ENCODE peak calls at places on chromosomes 7 and 10, in seven cellular contexts. One of them, this sample, is unnamed.

GRCh38 chr10:123944661-123945060 is 53.1 kb upstream of the CPXM2 start:
- DNase-seq in stomach: no peak
- DNase-seq in HCT116: no peak
- DNase-seq in spleen: no peak
- DNase-seq in transverse colon: no peak
- DNase-seq in gastrocnemius medialis: no peak
- DNase-seq in ovary: peak
- DNase-seq in this sample: no peak

GRCh38 chr7:109059089-109059488 is 489.4 kb downstream of the DNAJB9 start:
- DNase-seq in gastrocnemius medialis: no peak
- DNase-seq in ovary: no peak
- DNase-seq in transverse colon: no peak
- DNase-seq in HCT116: no peak
- DNase-seq in spleen: no peak
- DNase-seq in stomach: no peak
- DNase-seq in this sample: no peak

GRCh38 chr10:104680467-104681401 is 39.6 kb downstream of the SORCS3 start:
- DNase-seq in HCT116: no peak
- DNase-seq in ovary: peak
- DNase-seq in stomach: no peak
- DNase-seq in spleen: no peak
- DNase-seq in transverse colon: no peak
- DNase-seq in gastrocnemius medialis: no peak
- DNase-seq in this sample: peak

GRCh38 chr7:44914992-44915607 is 29.8 kb upstream of the PURB start:
- DNase-seq in ovary: no peak
- DNase-seq in gastrocnemius medialis: no peak
- DNase-seq in stomach: no peak
- DNase-seq in HCT116: no peak
- DNase-seq in spleen: no peak
- DNase-seq in transverse colon: no peak
- DNase-seq in this sample: peak

GRCh38 chr7:64875658-64876406 is 27.2 kb upstream of the ZNF273 start:
- DNase-seq in spleen: no peak
- DNase-seq in HCT116: no peak
- DNase-seq in ovary: no peak
- DNase-seq in gastrocnemius medialis: no peak
- DNase-seq in transverse colon: no peak
- DNase-seq in stomach: peak
- DNase-seq in this sample: no peak

GRCh38 chr10:21517983-21518628 is 7.4 kb downstream of the SKIDA1 start:
- DNase-seq in gastrocnemius medialis: no peak
- DNase-seq in stomach: no peak
- DNase-seq in ovary: no peak
- DNase-seq in transverse colon: no peak
- DNase-seq in HCT116: no peak
- DNase-seq in spleen: no peak
- DNase-seq in this sample: peak

GRCh38 chr7:143447500-143447899 is 4.2 kb downstream of the TAS2R60 start:
- DNase-seq in gastrocnemius medialis: no peak
- DNase-seq in stomach: no peak
- DNase-seq in HCT116: no peak
- DNase-seq in ovary: no peak
- DNase-seq in transverse colon: no peak
- DNase-seq in spleen: no peak
- DNase-seq in this sample: no peak

GRCh38 chr10:43899224-43899959 is 250.7 kb upstream of the ZNF32 start:
- DNase-seq in transverse colon: no peak
- DNase-seq in spleen: no peak
- DNase-seq in gastrocnemius medialis: no peak
- DNase-seq in HCT116: no peak
- DNase-seq in stomach: no peak
- DNase-seq in ovary: no peak
- DNase-seq in this sample: no peak

GRCh38 chr10:25895856-25896255 is 38.2 kb upstream of the MYO3A start:
- DNase-seq in gastrocnemius medialis: no peak
- DNase-seq in HCT116: no peak
- DNase-seq in ovary: no peak
- DNase-seq in transverse colon: no peak
- DNase-seq in spleen: no peak
- DNase-seq in stomach: no peak
- DNase-seq in this sample: no peak

GRCh38 chr7:81684513-81685262 is 85.2 kb downstream of the HGF start:
- DNase-seq in spleen: peak
- DNase-seq in HCT116: peak
- DNase-seq in gastrocnemius medialis: peak
- DNase-seq in transverse colon: peak
- DNase-seq in stomach: peak
- DNase-seq in ovary: peak
- DNase-seq in this sample: peak

GRCh38 chr10:91197044-91197651 is 23.3 kb upstream of the PCGF5 start:
- DNase-seq in HCT116: no peak
- DNase-seq in spleen: no peak
- DNase-seq in transverse colon: no peak
- DNase-seq in gastrocnemius medialis: no peak
- DNase-seq in ovary: no peak
- DNase-seq in stomach: no peak
- DNase-seq in this sample: no peak

GRCh38 chr10:23557777-23558176 is 118.9 kb downstream of the OTUD1 start:
- DNase-seq in gastrocnemius medialis: no peak
- DNase-seq in transverse colon: no peak
- DNase-seq in ovary: no peak
- DNase-seq in spleen: no peak
- DNase-seq in HCT116: no peak
- DNase-seq in stomach: no peak
- DNase-seq in this sample: no peak

GRCh38 chr7:92156976-92157375 is 22.0 kb downstream of the LRRD1 start:
- DNase-seq in transverse colon: no peak
- DNase-seq in ovary: no peak
- DNase-seq in stomach: no peak
- DNase-seq in gastrocnemius medialis: no peak
- DNase-seq in spleen: no peak
- DNase-seq in HCT116: no peak
- DNase-seq in this sample: no peak

GRCh38 chr7:134845461-134845860 is 66.0 kb downstream of the CALD1 start:
- DNase-seq in spleen: no peak
- DNase-seq in gastrocnemius medialis: no peak
- DNase-seq in stomach: no peak
- DNase-seq in transverse colon: no peak
- DNase-seq in HCT116: peak
- DNase-seq in ovary: no peak
- DNase-seq in this sample: no peak

GRCh38 chr7:133364959-133365680 is 112.2 kb downstream of the EXOC4 start:
- DNase-seq in stomach: no peak
- DNase-seq in HCT116: no peak
- DNase-seq in transverse colon: no peak
- DNase-seq in gastrocnemius medialis: no peak
- DNase-seq in spleen: no peak
- DNase-seq in ovary: no peak
- DNase-seq in this sample: no peak

GRCh38 chr10:85618841-85619240 is 747.8 kb downstream of the GRID1 start:
- DNase-seq in HCT116: no peak
- DNase-seq in transverse colon: no peak
- DNase-seq in ovary: no peak
- DNase-seq in gastrocnemius medialis: no peak
- DNase-seq in stomach: no peak
- DNase-seq in spleen: no peak
- DNase-seq in this sample: no peak

GRCh38 chr10:8060704-8061121 is 6.2 kb downstream of the GATA3 start:
- DNase-seq in stomach: no peak
- DNase-seq in ovary: no peak
- DNase-seq in spleen: no peak
- DNase-seq in HCT116: no peak
- DNase-seq in gastrocnemius medialis: no peak
- DNase-seq in transverse colon: no peak
- DNase-seq in this sample: no peak

GRCh38 chr10:104092749-104093148 is 7.1 kb upstream of the COL17A1 start:
- DNase-seq in ovary: no peak
- DNase-seq in spleen: no peak
- DNase-seq in HCT116: no peak
- DNase-seq in stomach: no peak
- DNase-seq in transverse colon: no peak
- DNase-seq in gastrocnemius medialis: no peak
- DNase-seq in this sample: no peak

GRCh38 chr10:32381165-32381564 is 34.2 kb upstream of the EPC1 start:
- DNase-seq in transverse colon: no peak
- DNase-seq in ovary: no peak
- DNase-seq in HCT116: no peak
- DNase-seq in spleen: no peak
- DNase-seq in stomach: no peak
- DNase-seq in gastrocnemius medialis: no peak
- DNase-seq in this sample: no peak

GRCh38 chr10:18658301-18658991 is 785 bp upstream of the ARL5B start:
- DNase-seq in ovary: peak
- DNase-seq in HCT116: no peak
- DNase-seq in transverse colon: peak
- DNase-seq in spleen: peak
- DNase-seq in stomach: no peak
- DNase-seq in gastrocnemius medialis: no peak
- DNase-seq in this sample: peak

GRCh38 chr10:19930936-19931859 is 115.0 kb downstream of the PLXDC2 start:
- DNase-seq in ovary: peak
- DNase-seq in transverse colon: peak
- DNase-seq in stomach: no peak
- DNase-seq in HCT116: no peak
- DNase-seq in gastrocnemius medialis: peak
- DNase-seq in spleen: no peak
- DNase-seq in this sample: peak

GRCh38 chr10:124149681-124150080 is 56.3 kb upstream of the CHST15 start:
- DNase-seq in gastrocnemius medialis: no peak
- DNase-seq in spleen: peak
- DNase-seq in HCT116: no peak
- DNase-seq in transverse colon: peak
- DNase-seq in stomach: no peak
- DNase-seq in ovary: no peak
- DNase-seq in this sample: no peak

GRCh38 chr10:93288679-93289634 is 193.2 kb downstream of the MYOF start:
- DNase-seq in HCT116: peak
- DNase-seq in stomach: peak
- DNase-seq in transverse colon: peak
- DNase-seq in ovary: peak
- DNase-seq in gastrocnemius medialis: peak
- DNase-seq in spleen: no peak
- DNase-seq in this sample: peak
- H3K27ac ChIP-seq in HCT116: peak
- H3K27ac ChIP-seq in stomach: no peak
- H3K27ac ChIP-seq in transverse colon: no peak
- H3K27ac ChIP-seq in ovary: no peak
- H3K27ac ChIP-seq in gastrocnemius medialis: no peak
- H3K27ac ChIP-seq in spleen: no peak
- H3K27ac ChIP-seq in this sample: no peak

DNA sequence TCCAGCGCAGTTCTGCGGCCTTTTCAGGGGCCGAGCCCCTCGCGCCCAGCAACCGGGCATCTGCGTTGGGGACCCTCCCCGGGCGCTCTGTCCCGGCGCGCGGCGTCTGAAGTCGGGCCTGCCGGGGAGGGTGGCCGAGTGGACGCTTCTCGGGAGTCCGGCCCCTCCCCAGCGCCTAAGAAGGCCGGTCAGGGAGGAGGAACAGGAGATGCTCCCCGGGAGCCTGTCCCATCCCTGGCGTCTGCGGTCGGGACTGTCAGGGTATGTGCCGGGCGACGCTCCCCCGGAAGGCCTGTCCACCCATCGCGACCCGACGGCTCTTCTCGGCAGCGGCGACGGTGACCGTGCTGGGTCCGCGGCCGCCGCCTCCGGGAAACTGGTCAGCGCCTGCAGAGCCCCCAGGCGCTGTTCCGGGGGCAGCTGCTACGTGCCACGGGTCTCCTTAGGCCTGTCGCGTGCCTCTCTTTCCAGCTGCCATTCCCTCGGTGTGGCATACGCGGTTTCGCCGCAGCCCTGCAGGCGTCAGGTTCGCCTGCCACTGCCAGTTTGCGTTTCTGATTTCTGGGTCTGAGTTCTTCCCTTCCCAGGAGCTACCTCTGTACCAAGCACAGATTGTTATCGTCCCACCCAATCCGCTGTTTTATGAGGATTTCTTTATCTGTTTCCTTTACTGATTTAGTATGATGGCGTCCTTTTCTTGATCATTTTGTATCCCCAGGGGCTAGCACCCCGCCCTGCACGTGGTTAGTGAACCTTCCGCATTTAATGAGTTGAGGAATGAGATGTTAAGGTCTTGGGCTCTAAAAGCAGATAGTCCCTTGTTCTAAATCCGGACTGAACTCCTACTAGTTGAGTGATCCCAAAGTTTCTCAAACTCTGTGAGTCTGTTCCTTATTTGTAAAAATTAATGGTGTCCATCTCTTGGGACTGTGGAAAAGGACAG is 782 bp downstream of the IFIT5 start:
- DNase-seq in stomach: peak
- DNase-seq in spleen: peak
- DNase-seq in gastrocnemius medialis: peak
- DNase-seq in HCT116: no peak
- DNase-seq in transverse colon: peak
- DNase-seq in ovary: no peak
- DNase-seq in this sample: peak
- TF ChIP-seq POLR2A in stomach: no peak
- TF ChIP-seq POLR2A in spleen: peak
- TF ChIP-seq POLR2A in gastrocnemius medialis: no peak
- TF ChIP-seq POLR2A in HCT116: no peak
- TF ChIP-seq POLR2A in transverse colon: no peak
- TF ChIP-seq POLR2A in ovary: no peak
- TF ChIP-seq POLR2A in this sample: no peak

GRCh38 chr10:116629340-116629739 is 8.6 kb downstream of the PNLIPRP2 start:
- DNase-seq in ovary: no peak
- DNase-seq in spleen: no peak
- DNase-seq in stomach: no peak
- DNase-seq in HCT116: no peak
- DNase-seq in transverse colon: no peak
- DNase-seq in gastrocnemius medialis: no peak
- DNase-seq in this sample: no peak
- H3K27ac ChIP-seq in ovary: no peak
- H3K27ac ChIP-seq in spleen: no peak
- H3K27ac ChIP-seq in stomach: no peak
- H3K27ac ChIP-seq in HCT116: no peak
- H3K27ac ChIP-seq in transverse colon: no peak
- H3K27ac ChIP-seq in gastrocnemius medialis: no peak
- H3K27ac ChIP-seq in this sample: no peak

DNA sequence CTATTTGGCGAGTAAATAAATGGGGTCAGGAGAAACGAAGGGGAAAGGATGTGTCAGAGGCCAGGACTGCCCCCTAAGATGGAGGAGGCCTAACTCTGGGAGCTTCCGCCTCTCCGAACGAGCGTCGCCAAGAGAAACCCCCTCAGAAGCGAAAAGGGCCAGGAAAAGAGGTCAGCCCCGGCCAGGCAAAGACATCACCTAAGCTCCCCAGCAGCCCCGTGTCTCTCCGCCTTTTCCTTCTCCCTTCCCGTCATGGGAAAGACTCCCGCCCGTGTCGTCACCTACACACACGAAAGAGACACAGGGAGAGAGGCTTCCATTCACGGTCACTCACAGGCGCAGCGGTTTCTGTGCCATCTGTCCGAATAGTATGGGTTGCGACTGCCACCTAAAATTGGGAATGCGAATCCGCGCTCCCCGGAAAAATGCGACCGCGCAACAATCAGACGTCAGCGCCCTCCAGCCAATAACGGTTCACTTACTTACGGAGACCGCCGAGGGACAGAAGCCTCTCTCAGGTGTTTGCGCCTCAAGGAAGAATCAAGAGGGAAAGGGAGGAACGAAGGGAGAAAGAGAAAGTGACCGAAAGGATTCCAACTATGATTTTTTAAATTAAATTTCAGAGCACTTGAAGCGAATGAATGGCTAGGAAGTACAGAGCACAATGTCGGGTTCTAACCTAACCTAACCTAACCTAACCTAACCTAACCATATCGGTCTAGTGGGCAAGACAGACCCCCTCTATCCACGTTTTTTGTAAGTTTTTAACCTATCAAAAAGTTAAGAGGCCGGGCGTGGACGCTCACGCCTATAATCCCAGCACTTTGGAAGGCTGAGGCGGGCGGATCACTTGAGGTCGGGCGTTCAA is at the start of gene CWF19L1:
- DNase-seq in gastrocnemius medialis: peak
- DNase-seq in spleen: peak
- DNase-seq in ovary: peak
- DNase-seq in HCT116: peak
- DNase-seq in transverse colon: peak
- DNase-seq in stomach: peak
- DNase-seq in this sample: peak
- TF ChIP-seq POLR2A in gastrocnemius medialis: peak
- TF ChIP-seq POLR2A in spleen: no peak
- TF ChIP-seq POLR2A in ovary: peak
- TF ChIP-seq POLR2A in HCT116: peak
- TF ChIP-seq POLR2A in transverse colon: peak
- TF ChIP-seq POLR2A in stomach: peak
- TF ChIP-seq POLR2A in this sample: no peak